ENCODE peak calls at places on chromosomes 16 and 17, in four cellular contexts. J, O, C and D are unnamed samples.

GRCh38 chr16:88505405-88506082 is 52.5 kb downstream of the ZFPM1 start:
- DNase-seq in J (no peak), O (peak; percentile 57), C (peak; percentile 7), D (no peak)

GRCh38 chr16:7051586-7052349 is 280.9 kb upstream of the RBFOX1 start:
- DNase-seq in J (no peak), O (no peak), C (no peak), D (no peak)

GRCh38 chr16:7270006-7270405 is 62.6 kb upstream of the RBFOX1 start:
- DNase-seq in J (no peak), O (no peak), C (no peak), D (no peak)

GRCh38 chr16:86707171-86707570 is 128.8 kb downstream of the FOXL1 start:
- DNase-seq in J (no peak), O (no peak), C (no peak), D (no peak)

GRCh38 chr17:80498242-80498919 is 22.0 kb upstream of the NPTX1 start:
- DNase-seq in J (no peak), O (no peak), C (peak; percentile 78), D (peak; percentile 48)

GRCh38 chr16:69351309-69352027 is at the start of gene TMED6:
- DNase-seq in J (no peak), O (peak; percentile 48), C (no peak), D (no peak)

GRCh38 chr16:22194707-22195444 is 11.2 kb upstream of the EEF2K start:
- DNase-seq in J (no peak), O (no peak), C (no peak), D (no peak)

GRCh38 chr16:15049581-15050180 is 6.2 kb downstream of the NTAN1 start:
- DNase-seq in J (no peak), O (no peak), C (no peak), D (no peak)

GRCh38 chr17:77609553-77610517 is 348.7 kb upstream of the TNRC6C start:
- DNase-seq in J (no peak), O (no peak), C (peak; percentile 11), D (no peak)

GRCh38 chr16:57091200-57091989 is 988 bp upstream of the CPNE2 start:
- DNase-seq in J (peak; percentile 26), O (peak; percentile 64), C (no peak), D (peak; percentile 39)

GRCh38 chr16:88732172-88732960 is 26.1 kb downstream of the CTU2 start:
- DNase-seq in J (no peak), O (no peak), C (no peak), D (no peak)

GRCh38 chr17:65984299-65984698 is 207.6 kb downstream of the CEP112 start:
- DNase-seq in J (no peak), O (no peak), C (peak; percentile 4), D (no peak)

GRCh38 chr17:64508683-64509082 is 1.9 kb downstream of the CEP95 start:
- DNase-seq in J (no peak), O (no peak), C (no peak), D (no peak)

GRCh38 chr16:26827386-26827785 is 239.3 kb upstream of the C16orf82 start:
- DNase-seq in J (no peak), O (no peak), C (no peak), D (no peak)

GRCh38 chr16:52773026-52773425 is 226.1 kb upstream of the TOX3 start:
- DNase-seq in J (no peak), O (no peak), C (no peak), D (no peak)

GRCh38 chr17:2602597-2603017 is 9.2 kb downstream of the PAFAH1B1 start:
- DNase-seq in J (no peak), O (no peak), C (peak; percentile 25), D (no peak)

GRCh38 chr16:79067600-79067999 is 532.9 kb downstream of the MAF start:
- DNase-seq in J (no peak), O (no peak), C (no peak), D (no peak)

GRCh38 chr16:50216231-50216630 is 50.1 kb upstream of the ADCY7 start:
- DNase-seq in J (no peak), O (no peak), C (no peak), D (no peak)

DNA sequence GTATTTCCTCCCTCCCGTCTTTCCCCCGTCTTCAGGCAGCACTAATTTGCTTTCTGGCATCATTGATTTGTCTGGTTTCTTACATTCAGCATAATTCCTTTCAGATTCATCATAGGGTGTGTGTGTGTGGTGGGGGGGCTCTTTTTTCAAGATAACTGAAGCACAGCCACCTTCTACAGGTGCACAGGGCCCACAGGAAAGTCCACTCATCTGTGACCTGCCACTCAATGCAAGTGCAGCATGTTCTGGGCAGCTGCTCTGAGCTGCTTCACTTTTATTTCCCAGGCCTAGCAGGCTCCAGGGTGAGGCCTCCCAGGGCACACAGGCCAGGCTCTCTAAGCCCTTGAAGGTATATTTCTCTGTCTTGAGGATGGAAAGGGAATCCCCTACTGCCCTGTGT is 35.2 kb upstream of the MYH10 start:
- DNase-seq in J (no peak), O (no peak), C (no peak), D (no peak)
- TF ChIP-seq CTCF in J (no peak), O (no peak), C (no peak), D (no peak)

GRCh38 chr17:37844977-37845293 is 79.3 kb upstream of the TBC1D3K start:
- DNase-seq in J (no peak), O (no peak), C (no peak), D (no peak)
- TF ChIP-seq CTCF in J (no peak), O (no peak), C (no peak), D (no peak)

DNA sequence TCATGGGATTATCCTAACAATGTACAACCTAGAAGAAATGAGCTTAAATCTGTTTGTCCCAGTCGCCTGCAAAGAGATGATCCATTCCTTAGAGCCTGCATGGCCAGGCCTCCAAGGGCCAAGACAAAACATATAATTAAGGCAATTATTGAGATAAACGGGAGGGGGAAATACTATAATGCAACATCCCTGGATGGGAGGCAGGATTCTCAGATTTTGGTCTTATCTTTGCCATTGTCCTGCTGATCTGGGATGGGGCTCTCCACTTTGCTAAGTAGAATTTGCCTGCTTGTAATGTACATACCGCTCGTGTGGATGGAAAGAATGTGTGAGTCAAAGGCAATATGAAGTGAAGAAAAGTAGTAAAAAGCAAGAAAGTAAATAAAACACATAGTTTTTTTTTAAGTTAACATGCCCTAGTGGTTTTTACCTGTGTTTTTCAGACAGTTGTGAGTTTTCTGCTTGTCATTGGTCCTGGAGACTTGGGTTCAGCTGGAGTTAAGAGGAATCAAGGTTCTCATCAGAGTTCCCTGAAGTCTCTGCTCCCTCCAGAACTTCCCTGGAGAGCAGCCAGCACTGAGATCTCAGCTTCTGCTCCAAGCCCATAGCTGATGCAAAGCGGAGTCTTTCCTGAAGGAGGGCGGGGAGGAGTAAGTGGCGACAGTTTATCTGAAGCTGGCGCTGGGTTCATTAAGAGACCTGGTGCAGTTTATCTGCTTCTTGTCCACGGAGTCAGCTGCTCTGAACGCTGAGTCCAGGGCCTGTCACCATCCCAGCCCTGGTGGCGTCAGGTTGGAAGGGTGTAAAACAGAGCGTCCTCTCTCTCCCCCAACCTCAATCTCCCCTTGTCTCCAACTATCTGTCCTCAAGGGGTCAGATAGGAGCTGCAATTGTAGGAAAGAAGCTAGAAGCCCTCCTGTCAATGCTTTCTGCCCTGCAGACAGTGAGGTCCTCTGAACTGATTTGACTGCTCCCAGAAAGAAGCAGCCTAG is 30.1 kb downstream of the HOXB1 start:
- DNase-seq in J (no peak), O (peak; percentile 24), C (peak; percentile 53), D (no peak)
- TF ChIP-seq CTCF in J (no peak), O (no peak), C (peak; percentile 30), D (no peak)

GRCh38 chr16:17519556-17519955 is 48.8 kb upstream of the XYLT1 start:
- DNase-seq in J (no peak), O (no peak), C (peak; percentile 53), D (no peak)
- TF ChIP-seq CTCF in J (no peak), O (no peak), C (no peak), D (no peak)